ENCODE peak calls at places on chromosomes 3 and 15, in four cellular contexts. N, U, S and C are unnamed samples.
A peak's percentile ranks its signal among the peaks of the same experiment; 100 is the strongest.

GRCh38 chr15:59522988-59523461 is 85.0 kb downstream of the FAM81A start:
- DNase-seq in S (peak; percentile 88), N (no peak), U (no peak), C (no peak)

GRCh38 chr3:7285502-7285901 is 424.6 kb downstream of the GRM7 start:
- DNase-seq in N (no peak), S (no peak), U (no peak), C (no peak)

GRCh38 chr3:194103475-194103874 is 32.5 kb upstream of the HES1 start:
- DNase-seq in S (peak; percentile 62), U (no peak), N (no peak), C (no peak)

GRCh38 chr3:115239717-115240116 is 92.6 kb upstream of the ZBTB20 start:
- DNase-seq in S (no peak), N (peak; percentile 94), U (no peak), C (peak; percentile 83)

GRCh38 chr15:58286541-58286940 is 145.2 kb upstream of the LIPC start:
- DNase-seq in S (no peak), N (no peak), U (no peak), C (no peak)

GRCh38 chr3:142243134-142243533 is 17.7 kb upstream of the GK5 start:
- DNase-seq in N (no peak), S (no peak), U (no peak), C (peak; percentile 8)

GRCh38 chr3:194976049-194976451 is 290.4 kb downstream of the FAM43A start:
- DNase-seq in N (no peak), S (no peak), U (no peak), C (no peak)

GRCh38 chr3:148962513-148962912 is 28.8 kb upstream of the GYG1 start:
- DNase-seq in N (peak; percentile 80), U (no peak), S (no peak), C (no peak)

GRCh38 chr3:81765425-81765824 is 4.0 kb upstream of the GBE1 start:
- DNase-seq in N (no peak), U (no peak), S (no peak), C (no peak)

GRCh38 chr15:31487811-31488436 is 161.3 kb downstream of the KLF13 start:
- DNase-seq in S (no peak), N (no peak), U (peak; percentile 22), C (peak; percentile 69)

GRCh38 chr3:30675006-30675405 is 68.6 kb downstream of the TGFBR2 start:
- DNase-seq in U (no peak), S (no peak), N (no peak), C (no peak)

GRCh38 chr15:77702211-77702957 is 69.7 kb upstream of the LINGO1 start:
- DNase-seq in S (no peak), U (no peak), N (peak; percentile 8), C (no peak)

GRCh38 chr15:33204087-33204486 is 9.6 kb upstream of the FMN1 start:
- DNase-seq in N (no peak), S (no peak), U (no peak), C (no peak)

GRCh38 chr15:33197636-33198035 is 3.1 kb upstream of the FMN1 start:
- DNase-seq in S (no peak), U (no peak), N (no peak), C (no peak)

GRCh38 chr15:33200444-33200843 is 5.9 kb upstream of the FMN1 start:
- DNase-seq in N (no peak), U (no peak), S (no peak), C (no peak)

GRCh38 chr15:33201376-33202189 is 7.1 kb upstream of the FMN1 start:
- DNase-seq in S (no peak), N (peak; percentile 30), U (peak; percentile 71), C (no peak)

DNA sequence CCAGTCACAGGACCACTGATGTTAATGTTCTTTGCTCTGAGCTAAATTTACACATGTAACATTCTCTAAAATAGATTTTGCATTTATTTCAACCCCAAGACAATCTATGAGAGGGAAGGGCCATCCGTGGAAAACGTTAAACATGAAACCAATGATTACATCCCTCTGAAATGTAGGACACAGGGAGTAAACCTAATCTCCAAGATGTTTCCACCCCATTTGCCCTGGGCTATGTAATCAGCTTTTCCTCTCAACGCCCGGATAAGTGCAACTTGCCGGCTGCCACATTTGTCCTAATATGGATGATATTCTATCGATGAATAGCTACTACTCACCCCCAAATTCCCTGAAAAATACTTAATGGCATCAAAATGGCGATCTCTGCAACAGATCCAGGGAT is 6.4 kb upstream of the FMN1 start:
- DNase-seq in U (no peak), S (no peak), N (no peak), C (no peak)
- H3K4me3 ChIP-seq in U (no peak overlapping the region), S (no peak overlapping the region), N (no peak overlapping the region), C (no peak overlapping the region)

GRCh38 chr3:147355104-147355854 is 51.1 kb downstream of the ZIC4 start:
- DNase-seq in N (no peak), U (no peak), S (no peak), C (no peak)
- H3K4me3 ChIP-seq in N (peak overlapping the region; percentile 38), U (no peak overlapping the region), S (no peak overlapping the region), C (no peak overlapping the region)

DNA sequence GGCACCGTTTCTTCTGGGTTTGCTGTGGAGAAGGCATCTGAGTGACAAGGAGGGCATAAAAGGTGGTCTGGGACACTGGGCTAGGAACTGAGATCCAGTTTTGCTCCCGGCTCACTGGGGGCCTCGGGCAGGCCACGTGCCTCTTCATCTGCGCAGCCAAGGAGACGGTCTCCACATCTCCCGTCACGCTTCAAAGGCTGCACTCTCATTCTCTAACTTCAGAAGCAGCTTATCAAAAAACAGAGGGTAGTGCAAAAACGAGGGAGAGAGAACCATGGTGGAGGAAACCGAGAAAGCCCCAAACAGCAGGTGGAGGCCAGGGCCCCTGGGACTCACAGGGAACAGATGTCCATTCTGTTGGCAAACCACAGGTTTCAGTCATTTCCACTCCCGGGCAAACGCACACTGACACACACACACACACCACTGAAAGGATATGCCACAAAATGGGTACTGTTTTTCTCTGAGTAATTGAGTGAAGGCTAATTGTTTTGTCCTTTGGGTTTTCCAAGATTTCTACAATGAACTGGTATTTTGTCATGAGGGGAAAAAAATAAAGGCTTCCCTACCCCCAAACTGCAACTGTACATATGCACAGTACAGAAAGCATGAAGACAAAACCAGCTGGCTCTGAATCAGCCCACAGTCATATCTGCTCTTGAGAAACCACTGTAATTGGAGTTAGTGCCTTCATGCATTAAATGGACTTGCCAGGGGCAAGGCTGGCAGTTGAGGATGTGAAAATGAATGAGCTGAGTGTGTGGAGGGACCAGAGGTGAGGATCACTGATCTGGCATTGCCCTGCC is 71.9 kb downstream of the MGLL start:
- DNase-seq in U (no peak), N (peak; percentile 85), S (no peak), C (no peak)
- H3K4me3 ChIP-seq in U (no peak overlapping the region), N (no peak overlapping the region), S (no peak overlapping the region), C (no peak overlapping the region)

GRCh38 chr3:9703736-9704342 is at the start of gene CPNE9:
- DNase-seq in N (no peak), U (no peak), S (no peak), C (no peak)
- H3K4me3 ChIP-seq in N (peak within 1 kb of the TSS; percentile 15), U (peak within 1 kb of the TSS; percentile 47), S (no peak within 1 kb of the TSS), C (peak within 1 kb of the TSS; percentile 67)

GRCh38 chr3:134568790-134569189 is 82.0 kb downstream of the KY start:
- DNase-seq in N (no peak), U (no peak), S (no peak), C (no peak)
- H3K4me3 ChIP-seq in N (no peak overlapping the region), U (no peak overlapping the region), S (no peak overlapping the region), C (no peak overlapping the region)

DNA sequence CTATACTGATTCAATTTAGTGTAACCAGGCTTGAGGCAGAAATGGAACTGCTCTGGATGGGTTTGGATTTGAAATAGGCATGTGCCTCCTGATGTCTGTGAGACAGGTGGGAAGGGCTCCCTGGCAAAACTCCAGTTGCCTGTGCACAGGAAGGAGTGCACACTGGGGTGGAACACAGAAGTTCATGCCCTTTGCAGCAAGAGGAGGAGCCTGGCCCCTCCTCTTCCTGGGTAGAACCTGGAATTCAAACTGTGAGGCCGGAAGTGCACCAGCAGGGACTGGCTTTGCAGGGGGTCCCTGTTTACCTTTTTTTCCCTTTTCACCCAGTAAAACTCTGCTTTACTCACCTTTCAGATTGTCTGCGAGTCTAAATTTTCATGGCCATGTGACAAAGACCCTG is 100.0 kb downstream of the GMPS start:
- DNase-seq in N (no peak), U (no peak), S (no peak), C (no peak)
- H3K4me3 ChIP-seq in N (no peak overlapping the region), U (no peak overlapping the region), S (no peak overlapping the region), C (no peak overlapping the region)

DNA sequence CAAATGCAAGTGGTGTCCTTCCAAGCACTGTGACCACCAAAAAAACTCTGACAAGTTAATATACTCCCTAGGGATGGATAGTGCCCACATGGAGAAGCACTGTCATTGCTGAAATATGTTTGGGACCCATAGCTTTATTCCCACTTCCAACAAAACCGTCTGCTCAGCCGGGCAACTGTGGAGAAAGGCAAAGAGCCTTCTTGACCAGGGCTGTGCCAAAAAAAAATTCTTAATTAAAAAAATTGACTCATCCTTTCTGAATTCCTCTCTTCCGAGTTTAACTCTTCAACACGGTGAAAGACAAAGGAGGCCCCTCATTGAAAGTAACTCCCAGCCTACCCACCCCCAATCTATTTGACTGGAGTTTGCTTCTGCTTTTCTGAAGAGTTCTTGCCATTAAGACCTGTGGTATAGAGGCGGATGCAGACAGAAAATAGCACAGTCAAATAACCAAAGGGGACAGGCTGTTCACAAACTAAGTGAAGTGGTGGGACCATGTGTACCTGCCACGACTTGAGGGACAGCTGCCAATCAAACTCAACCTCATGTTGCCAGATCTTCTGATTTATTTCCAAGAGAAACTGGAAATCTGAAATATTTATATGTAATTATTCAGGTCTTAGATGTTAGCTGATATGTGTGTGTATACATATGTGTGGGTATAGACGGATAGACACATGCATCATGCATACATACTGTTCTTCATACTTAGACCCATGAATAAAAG is 135.4 kb upstream of the PFN2 start:
- DNase-seq in N (no peak), S (no peak), U (no peak), C (no peak)
- H3K4me3 ChIP-seq in N (no peak overlapping the region), S (no peak overlapping the region), U (no peak overlapping the region), C (no peak overlapping the region)

DNA sequence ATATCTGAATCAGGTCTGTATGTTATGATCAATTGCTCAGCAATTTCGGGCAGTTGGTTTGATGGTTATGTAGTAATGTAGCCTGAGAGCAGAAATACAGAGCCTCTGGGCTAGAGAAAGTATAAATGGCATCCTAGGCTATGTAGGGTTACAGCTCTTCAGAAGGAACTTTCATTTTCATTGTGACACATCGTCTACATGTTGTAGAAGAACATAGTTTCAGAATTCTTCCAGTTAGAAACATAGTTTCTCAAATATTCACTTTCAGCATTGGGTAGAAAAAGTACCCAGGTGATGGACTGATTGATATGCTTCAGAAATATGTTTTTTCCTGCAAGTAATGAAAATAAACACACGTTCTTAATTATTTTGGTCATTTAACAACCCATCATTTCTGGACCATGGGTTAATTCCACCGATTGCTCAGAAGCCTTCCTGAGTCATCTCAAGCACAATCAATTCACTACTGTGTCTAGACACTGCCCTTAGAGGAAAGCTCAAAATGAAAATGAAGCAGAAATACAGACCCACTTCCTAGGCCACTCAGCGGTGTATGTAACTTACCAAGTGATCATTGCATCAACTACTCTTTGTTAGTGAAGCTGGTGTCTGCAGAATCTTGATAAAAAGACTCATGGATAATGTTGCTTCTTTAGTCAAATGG is 88.8 kb upstream of the TSEN2 start:
- DNase-seq in U (no peak), S (no peak), N (peak; percentile 24), C (no peak)
- H3K4me3 ChIP-seq in U (no peak overlapping the region), S (no peak overlapping the region), N (no peak overlapping the region), C (no peak overlapping the region)